ENCODE peak calls at places on chromosomes 12 and 14, in seven cellular contexts. S is HCT116, J is H1, Z is HepG2, N is K562, I is SK-N-SH, H is GM12878. C is an unnamed sample.

GRCh38 chr12:46382974-46383653 is 10.5 kb upstream of the SLC38A2 start:
- DNase-seq in S (peak; percentile 94), J (peak; percentile 93), H (peak; percentile 81), I (peak; percentile 93), Z (peak; percentile 93), N (peak; percentile 86), C (peak; percentile 100)

GRCh38 chr12:53986686-53987180 is 1.8 kb downstream of the HOXC10 start:
- DNase-seq in H (no peak), I (no peak), S (no peak), Z (no peak), J (no peak), N (no peak), C (no peak)

GRCh38 chr12:1174659-1175058 is 183.6 kb downstream of the ERC1 start:
- DNase-seq in S (no peak), N (no peak), Z (no peak), I (no peak), J (no peak), H (no peak), C (no peak)

GRCh38 chr12:39846304-39846703 is 226.7 kb upstream of the ABCD2 start:
- DNase-seq in H (no peak), S (no peak), Z (no peak), J (no peak), I (no peak), N (no peak), C (no peak)

GRCh38 chr12:106329231-106329985 is 26.9 kb downstream of the TCP11L2 start:
- DNase-seq in I (no peak), S (no peak), Z (no peak), H (no peak), N (no peak), J (no peak), C (no peak)

GRCh38 chr14:91841065-91841464 is 26.3 kb downstream of the TC2N start:
- DNase-seq in N (no peak), J (no peak), I (no peak), H (no peak), S (no peak), Z (no peak), C (no peak)

GRCh38 chr12:57504033-57504432 is 16.2 kb downstream of the MARS1 start:
- DNase-seq in N (no peak), J (no peak), S (no peak), Z (no peak), I (no peak), H (no peak), C (no peak)

GRCh38 chr14:86788229-86788628 is 1204.8 kb downstream of the GALC start:
- DNase-seq in H (no peak), N (no peak), J (no peak), S (no peak), Z (no peak), I (no peak), C (no peak)

GRCh38 chr12:91663331-91663998 is 480.8 kb upstream of the DCN start:
- DNase-seq in J (no peak), I (no peak), S (no peak), H (no peak), Z (no peak), N (no peak), C (no peak)

GRCh38 chr12:110279561-110279960 is 1.5 kb upstream of the ATP2A2 start:
- DNase-seq in J (no peak), N (no peak), I (no peak), Z (no peak), S (no peak), H (no peak), C (no peak)

GRCh38 chr14:57851354-57851753 is 14.5 kb downstream of the SLC35F4 start:
- DNase-seq in H (no peak), Z (no peak), N (no peak), J (no peak), I (no peak), S (no peak), C (no peak)

GRCh38 chr12:48947727-48948126 is 9.6 kb downstream of the ARF3 start:
- DNase-seq in N (no peak), J (no peak), S (no peak), H (no peak), I (no peak), Z (no peak), C (peak; percentile 30)

GRCh38 chr14:51367600-51367931 is 127.5 kb downstream of the TMX1 start:
- DNase-seq in N (no peak), I (no peak), Z (no peak), S (no peak), J (no peak), H (no peak), C (peak; percentile 29)

GRCh38 chr14:45426685-45427282 is 173.8 kb upstream of the MIS18BP1 start:
- DNase-seq in H (peak; percentile 4), Z (peak; percentile 49), I (peak; percentile 10), J (no peak), S (peak; percentile 62), N (peak; percentile 34), C (peak; percentile 41)

GRCh38 chr14:43786066-43786762 is 720.9 kb downstream of the FSCB start:
- DNase-seq in S (no peak), J (no peak), I (no peak), H (no peak), N (no peak), Z (no peak), C (no peak)

GRCh38 chr14:90398315-90398811 is 1.5 kb downstream of the CALM1 start:
- DNase-seq in N (no peak), I (peak; percentile 79), Z (no peak), S (no peak), H (no peak), J (peak; percentile 54), C (peak; percentile 60)

GRCh38 chr12:15956413-15957185 is 45.5 kb downstream of the DERA start:
- DNase-seq in Z (no peak), N (no peak), I (no peak), J (no peak), S (peak; percentile 74), H (no peak), C (peak; percentile 35)

DNA sequence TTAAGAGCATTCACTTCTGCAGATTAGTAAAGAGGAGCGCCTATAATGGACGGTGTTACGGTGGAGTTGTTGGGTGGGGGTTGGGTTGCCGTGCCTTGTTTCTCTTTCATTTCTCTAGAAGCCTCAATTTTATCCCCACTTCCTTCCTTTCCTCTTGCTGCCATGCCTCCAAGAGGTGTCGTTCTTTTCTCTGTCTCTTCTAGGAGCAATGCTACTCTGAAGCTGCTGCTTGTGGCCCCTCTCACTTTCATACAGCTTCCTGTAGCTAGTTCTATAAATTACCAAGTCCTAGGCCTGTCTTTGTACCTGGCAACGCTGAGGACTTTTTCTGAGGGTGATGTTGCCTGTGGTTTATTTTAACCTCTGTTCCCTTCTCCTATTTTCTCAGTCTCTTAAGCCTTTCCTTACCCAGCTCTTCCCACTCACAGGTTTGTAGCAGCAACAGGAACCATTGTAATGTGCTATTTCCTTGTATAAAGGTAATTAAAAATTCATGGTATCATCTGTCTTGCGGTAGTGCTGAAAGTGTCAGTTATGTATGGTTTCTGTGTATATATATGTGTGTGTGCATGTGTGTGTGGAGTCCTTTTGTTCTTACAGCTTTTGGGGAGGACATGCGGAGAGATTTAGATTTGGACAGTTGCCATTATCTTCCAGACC is 44.0 kb downstream of the DDHD1 start:
- DNase-seq in N (no peak), Z (no peak), H (peak; percentile 82), I (no peak), S (no peak), J (no peak), C (no peak)
- TF ChIP-seq JUND in N (no peak), Z (no peak), H (no peak), I (no peak), S (no peak), J (no peak), C (no peak)

GRCh38 chr14:95218006-95218405 is 60.7 kb upstream of the DICER1 start:
- DNase-seq in H (no peak), S (no peak), Z (no peak), N (no peak), I (no peak), J (no peak), C (no peak)
- TF ChIP-seq JUND in H (no peak), S (no peak), Z (no peak), N (no peak), I (no peak), J (no peak), C (no peak)

GRCh38 chr12:42259699-42260098 is 21.7 kb upstream of the YAF2 start:
- DNase-seq in S (no peak), I (no peak), J (no peak), N (no peak), H (no peak), Z (no peak), C (no peak)

GRCh38 chr12:42260518-42260917 is 22.5 kb upstream of the YAF2 start:
- DNase-seq in Z (no peak), S (no peak), N (no peak), H (no peak), J (no peak), I (no peak), C (peak; percentile 52)

GRCh38 chr12:42255875-42256261 is 17.8 kb upstream of the YAF2 start:
- DNase-seq in J (no peak), Z (no peak), S (no peak), H (no peak), N (no peak), I (no peak), C (no peak)

DNA sequence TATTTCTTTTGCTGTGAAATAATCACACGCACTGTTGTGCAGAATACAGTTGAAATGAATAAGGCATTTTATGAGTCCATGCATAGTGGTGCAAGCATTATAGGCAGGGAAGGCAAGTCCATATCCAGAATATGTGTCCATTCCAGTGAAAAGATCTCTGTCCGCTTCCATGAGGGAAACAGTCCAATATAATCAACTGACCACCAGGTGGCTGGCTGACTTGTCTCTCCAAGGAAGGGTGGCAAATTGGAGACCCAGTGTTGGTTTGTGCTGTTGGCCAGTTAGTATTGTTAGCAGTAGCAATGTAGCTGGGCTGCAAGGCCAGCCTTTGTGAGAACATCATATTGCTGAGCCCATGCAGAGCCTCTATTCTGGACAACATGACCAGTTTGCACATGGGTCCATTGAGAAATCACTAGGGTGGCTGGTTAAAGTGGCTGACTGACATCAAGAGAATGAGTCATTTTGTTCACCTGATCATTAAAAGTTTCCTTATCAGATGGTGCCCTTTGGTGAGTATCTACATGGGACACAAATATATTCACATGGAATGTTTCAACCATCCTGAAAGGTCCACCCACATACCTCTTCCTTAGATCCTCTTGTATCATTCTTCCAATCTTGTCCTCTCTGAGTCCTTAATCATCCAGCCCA is 17.3 kb upstream of the YAF2 start:
- DNase-seq in I (no peak), H (no peak), N (no peak), J (no peak), S (no peak), Z (peak; percentile 15), C (no peak)
- TF ChIP-seq JUND in I (no peak), H (no peak), N (no peak), J (no peak), S (no peak), Z (no peak), C (no peak)

GRCh38 chr14:34322940-34323418 is 139.1 kb downstream of the SPTSSA start:
- DNase-seq in S (peak; percentile 46), I (peak; percentile 70), J (peak; percentile 79), H (no peak), Z (peak; percentile 87), N (peak; percentile 52), C (peak; percentile 84)
- TF ChIP-seq JUND in S (no peak), I (no peak), J (no peak), H (no peak), Z (no peak), N (no peak), C (no peak)

C was measured in T47D.